ENCODE peak calls at places on chromosomes 5 and 9, in eight cellular contexts. Y, N, A, Z, V, T, C and E are unnamed samples.

GRCh38 chr9:13791816-13792215 is 512.3 kb upstream of the MPDZ start:
- DNase-seq in N (no peak), Z (no peak), T (no peak), V (no peak), Y (no peak), C (no peak), A (no peak), E (no peak)

GRCh38 chr5:68292316-68292715 is 76.8 kb downstream of the PIK3R1 start:
- DNase-seq in V (no peak), N (no peak), A (peak), Z (no peak), T (no peak), C (no peak), Y (no peak), E (no peak)

GRCh38 chr9:87445646-87446045 is 52.0 kb upstream of the DAPK1 start:
- DNase-seq in Z (no peak), V (peak), A (peak), N (peak), Y (no peak), C (no peak), T (peak), E (no peak)

GRCh38 chr5:153520952-153521351 is 30.5 kb downstream of the GRIA1 start:
- DNase-seq in C (no peak), N (no peak), A (peak), Y (no peak), Z (no peak), T (no peak), V (peak), E (no peak)

GRCh38 chr5:87432460-87432859 is 19.7 kb upstream of the CCNH start:
- DNase-seq in N (no peak), A (no peak), C (no peak), Z (no peak), V (no peak), T (no peak), Y (no peak), E (no peak)

GRCh38 chr5:43602456-43602817 is 543 bp upstream of the NNT start:
- DNase-seq in N (peak), C (no peak), Z (peak), T (peak), Y (peak), A (peak), V (peak), E (peak)

GRCh38 chr9:37156781-37157356 is 36.5 kb downstream of the ZCCHC7 start:
- DNase-seq in T (no peak), N (no peak), A (no peak), Z (no peak), Y (peak), C (peak), V (no peak), E (no peak)

GRCh38 chr5:56310711-56311204 is 77.6 kb upstream of the ANKRD55 start:
- DNase-seq in A (no peak), T (no peak), Y (no peak), Z (no peak), N (no peak), C (no peak), V (no peak), E (no peak)

GRCh38 chr5:150511641-150512367 is 3.9 kb downstream of the NDST1 start:
- DNase-seq in T (peak), N (peak), C (no peak), A (peak), Y (peak), Z (no peak), V (peak), E (no peak)

GRCh38 chr9:6715755-6716643 is 41.8 kb upstream of the KDM4C start:
- DNase-seq in A (no peak), Y (peak), V (peak), N (peak), Z (peak), C (no peak), T (no peak), E (no peak)

GRCh38 chr5:125412561-125413535 is 666.4 kb upstream of the ZNF608 start:
- DNase-seq in C (peak), Z (no peak), V (peak), N (peak), Y (peak), A (peak), T (peak), E (peak)

GRCh38 chr9:72038408-72038807 is 22.0 kb downstream of the C9orf57 start:
- DNase-seq in C (no peak), A (no peak), V (no peak), Z (no peak), Y (no peak), N (peak), T (no peak), E (no peak)

GRCh38 chr9:124389146-124389939 is 25.9 kb downstream of the PSMB7 start:
- DNase-seq in C (no peak), Y (no peak), T (no peak), N (no peak), V (no peak), A (no peak), Z (no peak), E (no peak)

GRCh38 chr5:102762095-102762534 is 7.0 kb downstream of the PAM start:
- DNase-seq in A (peak), T (no peak), Z (no peak), N (no peak), V (peak), Y (peak), C (peak), E (no peak)

GRCh38 chr5:65774346-65774745 is 52.3 kb downstream of the NLN start:
- DNase-seq in Y (peak), A (peak), V (peak), C (peak), N (no peak), Z (no peak), T (no peak), E (peak)

GRCh38 chr5:61704289-61704688 is 372.2 kb downstream of the ZSWIM6 start:
- DNase-seq in T (no peak), Y (no peak), Z (no peak), V (no peak), A (no peak), C (no peak), N (no peak), E (no peak)

GRCh38 chr9:126496181-126496576 is 117.5 kb upstream of the LMX1B start:
- DNase-seq in T (no peak), A (no peak), V (no peak), N (no peak), Y (no peak), Z (no peak), C (no peak), E (no peak)